ENCODE peak calls at places on chromosomes 11 and 22, in six cellular contexts. Y, F, Q, V, G and H are unnamed samples.

GRCh38 chr11:116375221-116375620 is 397.6 kb downstream of the BUD13 start:
- DNase-seq in Y (no peak), F (no peak), Q (no peak), V (no peak), G (no peak), H (no peak)

GRCh38 chr11:126522152-126522551 is 166.7 kb downstream of the ST3GAL4 start:
- DNase-seq in Y (no peak), F (peak), Q (no peak), V (no peak), G (no peak), H (no peak)

GRCh38 chr11:10457901-10458300 is 2.8 kb downstream of the AMPD3 start:
- DNase-seq in Y (no peak), F (no peak), Q (no peak), V (no peak), G (no peak), H (no peak)

GRCh38 chr22:36864454-36865215 is 3.8 kb downstream of the NCF4 start:
- DNase-seq in Y (no peak), F (no peak), Q (no peak), V (no peak), G (no peak), H (no peak)

GRCh38 chr11:77081976-77082836 is 15.4 kb downstream of the CAPN5 start:
- DNase-seq in Y (no peak), F (no peak), Q (no peak), V (no peak), G (no peak), H (no peak)

GRCh38 chr22:26894766-26895485 is 237.5 kb downstream of the MIAT start:
- DNase-seq in Y (no peak), F (peak), Q (no peak), V (no peak), G (no peak), H (no peak)

GRCh38 chr11:63478896-63479295 is 12.1 kb downstream of the PLAAT5 start:
- DNase-seq in Y (no peak), F (peak), Q (peak), V (peak), G (peak), H (no peak)

GRCh38 chr22:42912049-42912448 is 55.0 kb upstream of the ARFGAP3 start:
- DNase-seq in Y (no peak), F (no peak), Q (no peak), V (no peak), G (no peak), H (no peak)

GRCh38 chr11:30984827-30985226 is 384.7 kb downstream of the DCDC1 start:
- DNase-seq in Y (no peak), F (peak), Q (no peak), V (no peak), G (no peak), H (no peak)

GRCh38 chr11:124643605-124644425 is 21.2 kb downstream of the TBRG1 start:
- DNase-seq in Y (no peak), F (peak), Q (no peak), V (no peak), G (no peak), H (no peak)

GRCh38 chr11:84498016-84498415 is 1129.1 kb downstream of the DLG2 start:
- DNase-seq in Y (no peak), F (peak), Q (no peak), V (no peak), G (no peak), H (peak)

GRCh38 chr11:133746663-133747306 is 98.5 kb downstream of the SPATA19 start:
- DNase-seq in Y (no peak), F (no peak), Q (no peak), V (no peak), G (no peak), H (no peak)

GRCh38 chr11:9615031-9615451 is 41.6 kb downstream of the WEE1 start:
- DNase-seq in Y (no peak), F (no peak), Q (no peak), V (no peak), G (no peak), H (no peak)

GRCh38 chr11:78391424-78391823 is 26.2 kb downstream of the GAB2 start:
- DNase-seq in Y (no peak), F (no peak), Q (no peak), V (no peak), G (no peak), H (no peak)

GRCh38 chr11:69540118-69541000 is 58.9 kb downstream of the LINC01488 start:
- DNase-seq in Y (no peak), F (no peak), Q (no peak), V (peak), G (peak), H (peak)

GRCh38 chr11:88352139-88352538 is 14.6 kb upstream of the CTSC start:
- DNase-seq in Y (no peak), F (peak), Q (no peak), V (no peak), G (no peak), H (no peak)

GRCh38 chr11:91513734-91514133 is 710.9 kb upstream of the FAT3 start:
- DNase-seq in Y (no peak), F (no peak), Q (no peak), V (no peak), G (no peak), H (no peak)

GRCh38 chr11:117440258-117440657 is 112.6 kb downstream of the CEP164 start:
- DNase-seq in Y (no peak), F (no peak), Q (no peak), V (no peak), G (no peak), H (no peak)

GRCh38 chr22:50447576-50448551 is 27.0 kb downstream of the SBF1 start:
- DNase-seq in Y (no peak), F (no peak), Q (no peak), V (no peak), G (no peak), H (no peak)

GRCh38 chr22:45441158-45441557 is 27.7 kb downstream of the RIBC2 start:
- DNase-seq in Y (peak), F (peak), Q (peak), V (peak), G (peak), H (no peak)

GRCh38 chr11:79902493-79902892 is 461.7 kb upstream of the TENM4 start:
- DNase-seq in Y (no peak), F (peak), Q (no peak), V (no peak), G (no peak), H (no peak)

GRCh38 chr22:37616205-37617083 is 7.8 kb downstream of the GGA1 start:
- DNase-seq in Y (no peak), F (no peak), Q (no peak), V (no peak), G (no peak), H (no peak)

GRCh38 chr11:925158-925495 is 543 bp upstream of the AP2A2 start:
- DNase-seq in Y (no peak), F (no peak), Q (no peak), V (no peak), G (no peak), H (no peak)

GRCh38 chr22:46671824-46672432 is 51.7 kb downstream of the GRAMD4 start:
- DNase-seq in Y (no peak), F (no peak), Q (no peak), V (no peak), G (no peak), H (no peak)

GRCh38 chr22:26852176-26852575 is 194.8 kb downstream of the MIAT start:
- DNase-seq in Y (peak), F (no peak), Q (no peak), V (peak), G (no peak), H (no peak)

GRCh38 chr22:50326959-50327710 is at the start of gene DENND6B:
- DNase-seq in Y (no peak), F (peak), Q (peak), V (peak), G (peak), H (peak)

GRCh38 chr11:95925011-95925410 is 1.1 kb upstream of the MTMR2 start:
- DNase-seq in Y (no peak), F (peak), Q (no peak), V (no peak), G (no peak), H (no peak)

GRCh38 chr22:22813126-22814075 is 74.2 kb upstream of the IGLL5 start:
- DNase-seq in Y (no peak), F (no peak), Q (no peak), V (no peak), G (no peak), H (no peak)

GRCh38 chr22:25235547-25236290 is 16.3 kb downstream of the CRYBB2 start:
- DNase-seq in Y (peak), F (peak), Q (peak), V (peak), G (peak), H (no peak)

GRCh38 chr11:2924381-2924780 is 4.8 kb downstream of the PHLDA2 start:
- DNase-seq in Y (no peak), F (no peak), Q (no peak), V (no peak), G (no peak), H (no peak)

GRCh38 chr22:25923952-25924351 is 182.0 kb downstream of the MYO18B start:
- DNase-seq in Y (no peak), F (no peak), Q (no peak), V (no peak), G (no peak), H (no peak)